ENCODE peak calls at places on chromosomes 11 and 22, in five cellular contexts. L, X, Y, P and H are unnamed samples. For H3K4me1, the result is how much of the 10 kb centered on the place peaks cover.

GRCh38 chr11:61698173-61698965 is 18.2 kb downstream of the DAGLA start:
- DNase-seq in Y (no peak), L (no peak), P (no peak), X (no peak), H (no peak)

GRCh38 chr11:107712342-107712741 is 486 bp upstream of the SLN start:
- DNase-seq in Y (no peak), P (no peak), X (no peak), L (no peak), H (no peak)

GRCh38 chr22:49609207-49609876 is 218.3 kb downstream of the BRD1 start:
- DNase-seq in P (no peak), Y (no peak), X (peak), L (no peak), H (no peak)

GRCh38 chr11:117875397-117876048 is 935 bp downstream of the FXYD6 start:
- DNase-seq in L (peak), Y (no peak), P (no peak), X (no peak), H (no peak)

GRCh38 chr11:119347242-119347641 is 737 bp upstream of the MFRP start:
- DNase-seq in P (no peak), X (no peak), L (no peak), Y (no peak), H (no peak)

GRCh38 chr11:9747816-9748215 is 83.9 kb downstream of the SWAP70 start:
- DNase-seq in P (no peak), Y (no peak), L (peak), X (no peak), H (no peak)

GRCh38 chr11:73931039-73931645 is 19.7 kb upstream of the DNAJB13 start:
- DNase-seq in X (no peak), P (peak), L (no peak), Y (no peak), H (no peak)

GRCh38 chr11:44943118-44943517 is 7.6 kb downstream of the TP53I11 start:
- DNase-seq in X (peak), L (no peak), P (peak), Y (no peak), H (peak)

GRCh38 chr11:20605602-20606091 is 6.2 kb downstream of the SLC6A5 start:
- DNase-seq in X (no peak), P (no peak), Y (no peak), L (no peak), H (no peak)

GRCh38 chr11:119538748-119539147 is 115.8 kb upstream of the THY1 start:
- DNase-seq in P (no peak), X (no peak), Y (no peak), L (no peak), H (no peak)

GRCh38 chr22:48940266-48940987 is 887.2 kb downstream of the BRD1 start:
- DNase-seq in Y (no peak), L (peak), X (no peak), P (peak), H (peak)

GRCh38 chr11:120586072-120586471 is 74.5 kb downstream of the GRIK4 start:
- DNase-seq in Y (no peak), P (no peak), X (peak), L (no peak), H (no peak)

GRCh38 chr11:123718075-123718868 is 23.2 kb downstream of the ZNF202 start:
- DNase-seq in X (no peak), P (no peak), L (no peak), Y (no peak), H (no peak)

GRCh38 chr11:69213964-69214363 is 58.2 kb downstream of the SMIM38 start:
- DNase-seq in P (no peak), Y (no peak), L (peak), X (no peak), H (no peak)

GRCh38 chr11:128867277-128867676 is at the start of gene KCNJ1:
- DNase-seq in L (no peak), Y (no peak), P (no peak), X (peak), H (no peak)

GRCh38 chr11:133903875-133904817 is 52.6 kb downstream of the IGSF9B start:
- DNase-seq in P (no peak), Y (no peak), X (peak), L (peak), H (no peak)

GRCh38 chr22:39135092-39135896 is 17.2 kb downstream of the CBX7 start:
- DNase-seq in P (no peak), X (peak), L (peak), Y (peak), H (peak)

GRCh38 chr11:76791861-76792260 is 8.7 kb downstream of the TSKU start:
- DNase-seq in Y (no peak), P (peak), L (peak), X (peak), H (no peak)

GRCh38 chr11:61116426-61117214 is 14.3 kb downstream of the CD5 start:
- DNase-seq in X (no peak), P (no peak), L (no peak), Y (no peak), H (no peak)

GRCh38 chr11:69496631-69497220 is 15.3 kb downstream of the LINC01488 start:
- DNase-seq in X (peak), L (no peak), P (no peak), Y (no peak), H (no peak)

GRCh38 chr11:128757886-128758612 is 64.2 kb downstream of the FLI1 start:
- DNase-seq in Y (no peak), X (peak), L (no peak), P (no peak), H (peak)

GRCh38 chr11:47980907-47981621 is 705 bp downstream of the PTPRJ start:
- DNase-seq in Y (no peak), X (peak), P (peak), L (peak), H (peak)
- H3K4me1 ChIP-seq in Y (under half), X (under half), P (half or more), L (under half), H (under half)

GRCh38 chr11:93730108-93731107 is 10.9 kb downstream of the TAF1D start:
- DNase-seq in P (no peak), X (no peak), Y (no peak), L (no peak), H (no peak)

GRCh38 chr11:93729129-93729616 is 12.1 kb downstream of the TAF1D start:
- DNase-seq in X (no peak), P (no peak), Y (no peak), L (no peak), H (no peak)

GRCh38 chr11:93734427-93735222 is 6.7 kb downstream of the TAF1D start:
- DNase-seq in X (no peak), P (no peak), L (no peak), Y (no peak), H (no peak)

GRCh38 chr11:93733474-93733873 is 7.8 kb downstream of the TAF1D start:
- DNase-seq in P (no peak), X (no peak), Y (no peak), L (no peak), H (no peak)

GRCh38 chr11:93732237-93732892 is 8.9 kb downstream of the TAF1D start:
- DNase-seq in Y (no peak), X (no peak), L (no peak), P (no peak), H (no peak)
- TF ChIP-seq POLR2AphosphoS5 in Y (no peak), X (no peak), L (no peak), P (no peak), H (no peak)

GRCh38 chr22:43090130-43090789 is 1.1 kb upstream of the TTLL1 start:
- DNase-seq in Y (peak), P (peak), L (peak), X (no peak), H (peak)

GRCh38 chr22:43092085-43092484 is 2.9 kb upstream of the TTLL1 start:
- DNase-seq in L (no peak), P (no peak), X (no peak), Y (no peak), H (no peak)

GRCh38 chr22:43088616-43088978 is 594 bp downstream of the TTLL1 start:
- DNase-seq in X (no peak), P (no peak), Y (no peak), L (no peak), H (no peak)

GRCh38 chr22:43085658-43086606 is 3.3 kb downstream of the TTLL1 start:
- DNase-seq in P (no peak), X (no peak), Y (no peak), L (no peak), H (peak)

DNA sequence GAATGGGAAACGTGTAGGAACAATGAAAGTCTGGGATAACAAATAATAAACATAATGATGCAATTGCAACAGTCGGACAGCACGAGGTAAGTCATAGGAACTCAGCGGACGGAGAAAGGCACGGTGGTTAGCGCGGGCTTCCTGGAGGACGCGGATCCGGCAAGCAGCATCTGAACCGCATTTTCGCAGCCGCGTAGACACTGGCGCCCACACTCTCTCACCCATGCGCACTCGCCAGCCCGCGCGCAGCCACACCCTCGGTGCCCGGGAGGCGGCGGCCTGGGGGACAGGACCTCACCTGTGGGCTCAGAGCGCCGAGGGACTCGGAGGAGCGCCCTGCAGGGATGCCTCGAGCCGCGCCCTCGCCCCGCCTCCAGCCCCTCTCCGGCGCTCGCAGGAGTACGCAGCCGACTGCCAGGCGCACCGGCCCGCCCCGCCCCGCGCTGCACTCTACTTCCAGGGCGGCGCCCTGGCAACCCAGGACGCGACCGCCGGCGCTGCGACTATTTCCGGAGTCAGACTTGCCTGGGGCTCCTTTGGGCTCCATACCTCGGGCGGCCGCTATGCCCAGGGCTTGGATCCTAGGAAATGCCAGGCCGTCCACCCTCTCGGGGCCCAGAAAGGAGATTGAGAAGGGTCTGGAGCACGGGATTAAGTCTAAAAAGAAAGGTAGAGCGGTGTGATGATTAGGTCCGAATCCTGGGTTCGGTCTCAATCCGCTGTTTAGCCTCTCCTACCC is at the start of gene TTLL1:
- DNase-seq in X (peak), P (peak), Y (peak), L (peak), H (peak)
- TF ChIP-seq POLR2A in X (no peak), P (no peak), Y (peak), L (no peak), H (no peak)

GRCh38 chr22:41481131-41481830 is 12.4 kb downstream of the ACO2 start:
- DNase-seq in X (no peak), Y (no peak), L (no peak), P (no peak), H (no peak)
- H3K4me1 ChIP-seq in X (half or more), Y (under half), L (under half), P (half or more), H (half or more)

GRCh38 chr11:449889-450808 is at the start of gene PTDSS2:
- DNase-seq in X (peak), P (peak), Y (peak), L (peak), H (peak)
- TF ChIP-seq POLR2AphosphoS5 in X (peak), P (peak), Y (peak), L (peak), H (peak)

DNA sequence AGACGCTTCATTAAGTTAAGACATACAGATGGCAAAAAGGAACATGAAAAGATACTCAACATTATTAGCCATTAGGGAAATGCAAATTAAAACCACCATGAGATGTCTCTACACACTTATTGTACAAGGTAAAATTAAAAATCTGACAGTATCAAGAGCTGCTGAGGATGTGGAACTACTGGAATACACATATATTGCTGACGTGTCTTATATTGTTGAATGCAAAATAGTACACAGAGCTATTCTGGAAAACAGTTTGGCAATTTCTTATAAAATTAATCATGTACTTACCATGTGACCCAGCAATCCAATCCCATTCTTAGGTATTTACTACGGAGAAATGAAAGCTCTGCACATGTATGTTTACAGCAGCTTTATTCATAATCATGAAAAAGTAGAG is 742.5 kb downstream of the TBC1D22A start:
- DNase-seq in X (no peak), P (no peak), L (no peak), Y (no peak), H (no peak)
- TF ChIP-seq POLR2A in X (no peak), P (no peak), L (no peak), Y (no peak), H (no peak)

GRCh38 chr11:3159296-3160190 is 5.6 kb downstream of the OSBPL5 start:
- DNase-seq in Y (peak), P (peak), X (peak), L (peak), H (peak)
- H3K4me1 ChIP-seq in Y (under half), P (half or more), X (under half), L (under half), H (half or more)

GRCh38 chr11:364991-365390 is 4.3 kb upstream of the B4GALNT4 start:
- DNase-seq in L (peak), X (peak), Y (no peak), P (no peak), H (no peak)
- TF ChIP-seq POLR2AphosphoS5 in L (no peak), X (no peak), Y (no peak), P (no peak), H (no peak)